ENCODE peak calls at places on chromosomes 3 and 15, in four cellular contexts. U is psoas muscle, C is astrocyte of the spinal cord, L is GM06990. T is an unnamed sample.

GRCh38 chr15:70892002-70892911 is at the start of the genes LRRC49 and THAP10:
- DNase-seq in U (peak; percentile 93), L (peak; percentile 80), C (peak; percentile 96), T (peak; percentile 64)

GRCh38 chr15:29376580-29376979 is 107.0 kb upstream of the NSMCE3 start:
- DNase-seq in L (no peak), U (no peak), C (no peak), T (no peak)

GRCh38 chr3:8482263-8482662 is 19.4 kb upstream of the LMCD1 start:
- DNase-seq in C (no peak), L (no peak), U (no peak), T (no peak)

GRCh38 chr3:183229177-183229576 is 23.9 kb upstream of the B3GNT5 start:
- DNase-seq in L (no peak), U (no peak), C (no peak), T (no peak)

GRCh38 chr3:52693071-52693470 is 7.2 kb downstream of the GNL3 start:
- DNase-seq in L (no peak), C (no peak), U (no peak), T (no peak)

GRCh38 chr3:51539291-51539891 is 872 bp downstream of the RAD54L2 start:
- DNase-seq in L (peak; percentile 18), U (no peak), C (peak; percentile 56), T (no peak)

GRCh38 chr3:3333571-3333970 is 154.1 kb upstream of the CRBN start:
- DNase-seq in U (no peak), C (no peak), L (no peak), T (no peak)

GRCh38 chr15:69325456-69325971 is 26.8 kb downstream of the PAQR5 start:
- DNase-seq in C (no peak), L (no peak), U (no peak), T (no peak)

GRCh38 chr15:76866716-76867321 is 38.3 kb downstream of the SCAPER start:
- DNase-seq in L (peak; percentile 19), C (peak; percentile 56), U (no peak), T (no peak)

GRCh38 chr15:60713096-60714084 is 234.4 kb upstream of the ICE2 start:
- DNase-seq in C (peak; percentile 36), U (no peak), L (no peak), T (no peak)

GRCh38 chr3:56087460-56087859 is 380.8 kb downstream of the ERC2 start:
- DNase-seq in C (no peak), U (no peak), L (no peak), T (no peak)

GRCh38 chr3:152314677-152315353 is 46.1 kb downstream of the MBNL1 start:
- DNase-seq in L (no peak), U (no peak), C (no peak), T (no peak)

GRCh38 chr15:54083501-54083900 is 105.3 kb downstream of the UNC13C start:
- DNase-seq in U (no peak), C (no peak), L (no peak), T (no peak)

GRCh38 chr3:60048447-60048848 is 998.6 kb upstream of the CFAP20DC start:
- DNase-seq in C (no peak), U (no peak), L (no peak), T (no peak)

GRCh38 chr3:148943531-148944200 is 47.7 kb upstream of the GYG1 start:
- DNase-seq in U (no peak), L (peak; percentile 28), C (peak; percentile 81), T (peak; percentile 41)

GRCh38 chr15:48794697-48795134 is 16.2 kb downstream of the CEP152 start:
- DNase-seq in U (no peak), L (peak; percentile 55), C (peak; percentile 49), T (peak; percentile 49)

GRCh38 chr3:122745365-122746021 is 48.1 kb downstream of the HSPBAP1 start:
- DNase-seq in C (peak; percentile 13), U (no peak), L (no peak), T (no peak)

GRCh38 chr15:65204236-65204930 is 6.9 kb downstream of the CILP start:
- DNase-seq in U (no peak), C (no peak), L (no peak), T (no peak)

GRCh38 chr15:56244237-56244810 is 645 bp upstream of the RFX7 start:
- DNase-seq in C (peak; percentile 79), L (peak; percentile 59), U (peak; percentile 54), T (no peak)

GRCh38 chr15:27582741-27583400 is 516.2 kb downstream of the OCA2 start:
- DNase-seq in C (peak; percentile 60), L (no peak), U (no peak), T (no peak)

GRCh38 chr15:70480196-70480856 is 283.0 kb downstream of the UACA start:
- DNase-seq in L (peak; percentile 72), U (no peak), C (no peak), T (no peak)

GRCh38 chr3:18579659-18580058 is 154.5 kb upstream of the SATB1 start:
- DNase-seq in U (no peak), C (no peak), L (no peak), T (no peak)

DNA sequence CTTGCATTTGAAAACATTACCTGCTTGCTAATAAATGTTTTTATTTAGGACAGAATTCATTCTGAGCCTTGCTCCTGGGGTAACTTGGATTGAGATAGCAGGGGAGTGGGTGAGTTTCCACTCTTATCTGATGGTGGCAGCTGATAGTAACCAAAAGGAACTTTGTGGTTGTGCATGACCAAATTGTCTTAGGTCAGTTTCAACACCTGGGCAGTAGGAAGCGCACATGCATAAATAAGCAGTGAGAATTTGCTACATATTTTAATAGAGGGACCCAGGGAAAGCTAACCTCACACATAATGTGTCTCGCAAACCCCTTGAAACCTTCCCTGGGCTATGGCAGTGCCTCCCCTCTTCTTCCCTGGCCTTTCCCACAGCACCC is 65.4 kb upstream of the XCR1 start:
- DNase-seq in C (no peak), L (no peak), U (no peak), T (peak; percentile 78)
- H3K4me3 ChIP-seq in C (no peak overlapping the region), L (no peak overlapping the region), U (no peak overlapping the region), T (no peak overlapping the region)

GRCh38 chr3:77159182-77159581 is 119.3 kb downstream of the ROBO2 start:
- DNase-seq in L (no peak), C (no peak), U (no peak), T (no peak)
- TF ChIP-seq CTCF in L (no peak), C (no peak), U (no peak), T (no peak)

GRCh38 chr15:72199721-72200212 is 2.2 kb upstream of the GRAMD2A start:
- DNase-seq in U (peak; percentile 88), C (peak; percentile 67), L (peak; percentile 38), T (peak; percentile 41)

GRCh38 chr15:72197460-72198409 is at the start of gene GRAMD2A:
- DNase-seq in L (peak; percentile 45), C (peak; percentile 39), U (no peak), T (no peak)

GRCh38 chr15:72200395-72201237 is 3.0 kb upstream of the GRAMD2A start:
- DNase-seq in L (no peak), C (no peak), U (no peak), T (no peak)

GRCh38 chr15:72197045-72197459 is 535 bp downstream of the GRAMD2A start:
- DNase-seq in L (peak; percentile 37), U (no peak), C (no peak), T (no peak)

DNA sequence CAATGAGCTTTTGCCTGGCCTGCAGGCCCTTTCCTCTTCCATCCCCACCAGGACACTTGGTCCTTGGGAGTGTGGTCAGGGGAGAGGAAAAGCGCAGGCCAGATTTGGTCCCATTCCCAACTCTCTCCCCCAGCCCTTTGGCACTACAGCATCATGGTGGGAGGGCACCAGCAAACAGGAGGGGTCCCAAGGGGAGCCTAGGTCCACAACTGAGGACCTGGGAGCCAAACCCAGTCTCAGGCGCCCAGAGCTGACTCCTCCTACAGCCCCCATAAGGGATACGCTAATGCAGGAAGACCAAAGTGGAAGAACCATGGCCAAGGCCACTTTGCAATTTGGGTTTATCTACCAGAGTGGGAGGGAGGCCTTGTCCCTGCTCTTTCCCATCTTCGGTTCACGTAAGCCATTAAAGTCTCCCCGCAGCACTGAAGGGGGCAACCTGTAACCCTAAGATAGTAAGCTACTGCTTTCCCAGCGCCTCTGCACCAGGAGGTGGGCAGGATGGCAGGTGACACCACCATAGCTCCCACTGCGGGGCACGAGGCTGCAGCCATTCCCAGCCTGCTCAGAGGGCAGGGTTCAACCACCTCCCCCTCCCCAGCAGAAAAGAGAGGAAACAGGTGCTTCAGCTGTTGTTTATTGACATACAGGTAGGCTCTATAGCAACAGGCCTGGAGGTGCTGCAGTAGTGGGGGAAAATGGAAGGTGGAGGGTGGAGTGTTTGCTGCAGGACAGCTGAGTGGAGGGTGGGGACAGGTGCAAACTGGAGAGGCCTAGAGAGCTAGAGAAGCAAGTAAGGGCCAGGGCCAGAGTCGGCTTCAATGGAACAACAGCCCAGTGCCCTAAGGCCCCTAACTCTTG is 1.1 kb upstream of the GRAMD2A start:
- DNase-seq in U (no peak), C (no peak), L (no peak), T (no peak)
- H3K4me3 ChIP-seq in U (no peak overlapping the region), C (no peak overlapping the region), L (no peak overlapping the region), T (no peak overlapping the region)

DNA sequence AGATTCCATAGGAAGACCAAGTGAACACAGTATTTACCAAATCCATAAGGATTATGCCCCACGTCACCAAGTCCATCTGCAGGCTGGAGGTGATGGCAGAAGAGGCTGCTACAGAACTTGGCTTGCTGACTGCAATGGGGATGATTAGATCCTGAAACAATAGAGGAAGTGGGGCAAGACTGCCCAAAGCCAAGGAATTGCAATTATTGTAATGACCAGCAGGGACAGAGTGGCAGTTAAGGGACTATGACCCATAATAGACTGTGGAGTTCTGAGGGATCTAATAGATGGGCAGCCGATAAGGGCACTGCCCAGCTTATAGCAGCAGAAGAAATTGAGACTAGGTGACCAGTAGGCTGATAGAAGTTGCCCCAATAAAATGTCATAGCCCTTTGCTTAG is 108.4 kb downstream of the MINAR1 start:
- DNase-seq in C (no peak), U (no peak), L (no peak), T (no peak)
- TF ChIP-seq CTCF in C (no peak), U (no peak), L (no peak), T (no peak)

GRCh38 chr3:161322781-161323568 is 48.3 kb downstream of the SPTSSB start:
- DNase-seq in L (no peak), C (no peak), U (no peak), T (no peak)
- H3K4me3 ChIP-seq in L (no peak overlapping the region), C (no peak overlapping the region), U (no peak overlapping the region), T (no peak overlapping the region)

DNA sequence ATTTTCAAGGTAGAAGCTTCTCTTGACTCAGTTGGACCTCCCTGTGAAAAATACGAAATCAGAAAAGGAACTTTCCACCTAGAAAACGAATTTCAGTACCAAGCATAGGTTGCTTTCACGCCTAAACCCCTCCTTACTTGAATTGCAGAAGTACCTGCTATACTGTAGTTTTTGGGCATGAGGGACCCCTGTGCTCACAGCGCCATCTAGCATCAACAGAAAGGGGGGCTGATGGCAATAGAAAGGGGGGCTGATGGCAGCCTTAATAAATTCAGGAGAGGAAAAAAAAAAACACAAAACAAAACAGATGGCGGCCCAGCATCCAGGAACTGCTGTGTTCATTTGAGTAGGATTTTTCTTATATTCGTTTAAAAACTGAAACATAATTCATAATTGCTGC is 96.7 kb downstream of the NPAP1 start:
- DNase-seq in L (no peak), U (no peak), C (no peak), T (no peak)
- TF ChIP-seq CTCF in L (no peak), U (no peak), C (no peak), T (no peak)

GRCh38 chr3:126025862-126026261 is 56.9 kb downstream of the ROPN1B start:
- DNase-seq in C (no peak), L (no peak), U (no peak), T (no peak)
- H3K4me3 ChIP-seq in C (no peak overlapping the region), L (no peak overlapping the region), U (no peak overlapping the region), T (no peak overlapping the region)